ENCODE peak calls at places on chromosomes 4 and X, in six cellular contexts. R, S, N, O, L and P are unnamed samples.
A peak's percentile ranks its signal among the peaks of the same experiment; 100 is the strongest.

GRCh38 chrX:151396042-151396826 is 772 bp upstream of the VMA21 start:
- DNase-seq in R (no peak), S (peak; percentile 84), N (no peak), O (peak; percentile 67), L (no peak), P (peak; percentile 38)

GRCh38 chrX:151697537-151697936 is 2.3 kb downstream of the PRRG3 start:
- DNase-seq in S (no peak), L (peak; percentile 36), O (no peak), N (no peak), R (no peak), P (no peak)

GRCh38 chrX:140815868-140816267 is 106.3 kb downstream of the LINC00632 start:
- DNase-seq in O (peak; percentile 42), R (peak; percentile 36), S (peak; percentile 29), L (peak; percentile 28), N (no peak), P (no peak)

GRCh38 chr4:27084685-27085356 is 224.2 kb downstream of the STIM2 start:
- DNase-seq in L (peak; percentile 38), S (peak; percentile 26), N (no peak), O (peak; percentile 34), R (peak; percentile 64), P (no peak)

GRCh38 chr4:184810720-184811119 is 15.0 kb downstream of the ACSL1 start:
- DNase-seq in L (no peak), S (no peak), N (no peak), R (no peak), O (no peak), P (no peak)

GRCh38 chrX:1466971-1467561 is 14.4 kb upstream of the ASMTL start:
- DNase-seq in N (peak; percentile 58), L (no peak), R (no peak), O (no peak), S (no peak), P (peak; percentile 68)

GRCh38 chr4:119726505-119726904 is 97.9 kb upstream of the PDE5A start:
- DNase-seq in S (peak; percentile 31), R (no peak), O (peak; percentile 71), L (no peak), N (no peak), P (no peak)

GRCh38 chr4:38675167-38676121 is 11.4 kb downstream of the KLF3 start:
- DNase-seq in N (no peak), R (peak; percentile 89), S (peak; percentile 86), O (peak; percentile 87), L (peak; percentile 90), P (peak; percentile 70)

GRCh38 chrX:13082286-13083065 is 38.1 kb upstream of the FAM9C start:
- DNase-seq in S (no peak), R (no peak), O (no peak), L (no peak), N (no peak), P (no peak)

GRCh38 chrX:111431007-111431406 is 19.0 kb upstream of the DCX start:
- DNase-seq in O (no peak), N (no peak), R (no peak), L (no peak), S (no peak), P (no peak)

DNA sequence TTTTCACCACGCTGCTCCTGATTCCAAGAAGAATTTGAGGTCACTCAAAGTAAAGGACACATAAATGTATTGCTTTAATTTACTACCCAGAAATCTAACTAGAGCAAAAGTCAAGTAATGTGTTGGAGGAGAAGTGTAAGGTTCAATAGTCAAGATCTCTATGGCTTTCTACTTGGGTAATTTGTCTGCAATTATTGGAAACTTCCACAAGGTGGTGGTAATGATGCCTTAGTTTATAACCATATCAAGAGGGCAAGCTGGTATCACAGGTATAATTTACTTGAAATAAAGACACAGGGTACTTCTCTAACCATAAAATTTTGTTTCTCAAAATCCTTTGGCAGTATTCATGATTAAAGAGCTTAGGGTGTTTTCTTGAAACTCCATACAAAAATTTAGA is 10.2 kb upstream of the GRIA3 start:
- DNase-seq in S (peak; percentile 0), N (no peak), O (no peak), R (peak; percentile 6), L (no peak), P (peak; percentile 13)
- TF ChIP-seq CTCF in S (peak; percentile 5), N (no peak), O (peak; percentile 13), R (peak; percentile 35), L (no peak), P (peak; percentile 13)

GRCh38 chrX:117919755-117920154 is 196.9 kb downstream of the KLHL13 start:
- DNase-seq in S (no peak), N (no peak), R (no peak), O (no peak), L (no peak), P (no peak)
- TF ChIP-seq CTCF in S (no peak), N (no peak), R (no peak), O (no peak), L (no peak), P (no peak)

GRCh38 chr4:147160908-147161513 is 215.3 kb upstream of the TTC29 start:
- DNase-seq in S (peak; percentile 81), O (peak; percentile 75), L (peak; percentile 78), N (no peak), R (peak; percentile 76), P (peak; percentile 70)
- TF ChIP-seq CTCF in S (peak; percentile 90), O (peak; percentile 89), L (peak; percentile 85), N (peak; percentile 73), R (peak; percentile 81), P (peak; percentile 70)

GRCh38 chr4:83757121-83757621 is 221.3 kb downstream of the GPAT3 start:
- DNase-seq in R (no peak), N (no peak), O (no peak), L (peak; percentile 41), S (no peak), P (no peak)
- TF ChIP-seq CTCF in R (no peak), N (no peak), O (no peak), L (no peak), S (no peak), P (no peak)

DNA sequence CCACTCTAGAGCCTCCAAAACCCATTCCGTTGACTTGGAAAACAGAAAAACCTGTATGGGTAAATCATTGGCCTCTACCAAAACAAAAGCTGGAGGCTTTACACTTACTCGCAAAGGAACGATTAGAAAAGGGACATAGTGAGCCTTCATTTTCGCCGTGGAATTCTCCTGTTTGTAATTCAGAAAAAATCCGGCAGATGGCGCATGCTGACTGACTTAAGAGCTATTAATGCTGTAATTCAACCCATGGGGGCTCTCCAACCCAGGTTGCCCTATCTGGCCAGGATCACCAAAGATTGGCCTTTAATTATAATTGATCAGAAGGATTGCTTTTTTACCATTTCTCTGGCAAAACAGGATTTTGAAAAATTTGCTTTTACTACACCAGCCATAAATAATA is 60.8 kb downstream of the ZNF732 start:
- DNase-seq in O (peak; percentile 5), S (peak; percentile 14), R (peak; percentile 49), N (no peak), L (peak; percentile 26), P (peak; percentile 12)
- TF ChIP-seq CTCF in O (peak; percentile 30), S (no peak), R (peak; percentile 64), N (peak; percentile 40), L (peak; percentile 51), P (peak; percentile 42)

GRCh38 chrX:41137589-41137988 is 52.3 kb downstream of the USP9X start:
- DNase-seq in O (no peak), R (peak; percentile 19), N (no peak), S (peak; percentile 20), L (no peak), P (no peak)
- TF ChIP-seq CTCF in O (peak; percentile 61), R (peak; percentile 61), N (no peak), S (no peak), L (peak; percentile 48), P (no peak)

GRCh38 chrX:2566044-2566443 is 65.3 kb upstream of the DHRSX start:
- DNase-seq in O (no peak), R (no peak), S (no peak), N (no peak), L (no peak), P (no peak)
- TF ChIP-seq CTCF in O (no peak), R (no peak), S (no peak), N (no peak), L (no peak), P (no peak)

DNA sequence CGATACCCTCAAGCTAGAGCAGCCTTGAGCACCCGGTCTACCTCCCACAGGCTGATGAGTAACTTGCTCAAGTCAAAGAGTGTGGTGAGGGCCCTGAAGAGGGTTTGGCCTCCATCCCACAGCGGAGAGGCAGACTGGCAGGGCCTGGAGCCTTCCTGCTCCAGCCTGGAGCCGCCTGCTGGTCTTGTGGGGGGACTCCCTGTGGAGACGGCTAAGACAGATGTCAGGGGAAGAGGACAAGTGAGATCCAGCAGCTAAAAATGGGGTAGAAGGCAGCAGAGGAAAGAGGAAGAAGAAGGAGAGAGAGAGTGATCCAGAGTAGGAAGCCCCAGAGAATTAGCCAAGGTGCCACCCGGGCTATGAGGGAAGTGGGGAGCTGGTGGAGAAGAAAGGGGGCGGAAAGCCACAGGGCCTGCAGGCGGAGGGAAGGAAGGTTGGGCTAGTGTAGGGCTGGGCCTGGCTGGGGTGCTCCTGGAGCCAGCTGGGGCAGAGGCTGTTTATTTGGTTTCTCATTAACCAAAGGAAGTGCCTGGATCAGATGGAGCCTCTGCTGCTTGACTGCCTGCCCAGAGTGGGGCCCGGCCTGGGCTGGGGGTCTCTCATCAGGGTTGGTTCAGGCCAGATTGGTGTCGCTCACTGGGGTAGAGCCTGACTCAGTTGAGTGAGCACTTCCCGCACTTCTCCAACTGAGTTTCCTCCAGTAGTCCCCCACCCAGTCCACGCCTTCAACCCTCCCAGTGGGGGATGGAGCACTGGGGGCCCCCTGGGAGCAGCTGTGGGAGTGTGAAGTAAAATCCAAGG is 14.2 kb downstream of the EFNB1 start:
- DNase-seq in R (peak; percentile 43), N (no peak), L (no peak), O (peak; percentile 77), S (peak; percentile 33), P (no peak)
- TF ChIP-seq CTCF in R (no peak), N (no peak), L (no peak), O (peak; percentile 12), S (no peak), P (no peak)

DNA sequence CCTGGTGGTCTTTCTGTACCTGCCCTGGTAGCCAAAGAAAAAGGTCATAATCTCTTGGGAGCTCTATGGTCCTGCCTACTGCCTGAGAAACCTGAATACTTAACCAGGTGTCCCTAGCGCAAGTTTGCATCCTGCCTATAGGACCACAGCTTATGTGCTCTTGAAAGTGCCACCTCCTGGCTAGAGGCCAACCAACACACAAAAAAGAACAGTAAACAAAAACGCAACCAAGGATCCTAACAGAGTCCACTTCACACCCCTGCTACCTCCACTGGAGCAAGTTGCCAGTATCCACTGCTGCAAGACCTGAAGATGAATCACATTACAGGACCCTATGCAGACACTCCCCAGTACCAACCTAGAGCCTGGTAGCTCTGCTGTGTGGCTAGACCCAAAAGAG is 103.2 kb upstream of the PABPC5 start:
- DNase-seq in N (no peak), R (no peak), L (no peak), O (no peak), S (no peak), P (no peak)
- TF ChIP-seq CTCF in N (no peak), R (no peak), L (no peak), O (no peak), S (no peak), P (no peak)